ENCODE peak calls at places on chromosomes 13 and 19, in nine cellular contexts. I is brain microvascular endothelial cell; K is AG08396; D is Daoy; J is hippocampal formation; F is stimulated activated CD8-positive, alpha-beta memory T cell treated with anti-CD3 and anti-CD28 coated beads, Interleukin-4, amount 100 ng/mL, for 24 hours; Y is activated gamma-delta T cell treated with anti-CD3 and anti-CD28 coated beads, Interleukin-2, amount 50 U/mL, for 16 hours; W is foreskin keratinocyte; V is activated effector memory CD4-positive, alpha-beta T cell treated with Interleukin-2 at 50 U/mL for 16 hours. L is an unnamed sample.

GRCh38 chr13:74288361-74288911 is 154.2 kb upstream of the KLF12 start:
- DNase-seq in I (no peak), K (peak; percentile 4), D (no peak), J (peak; percentile 42), F (no peak), Y (peak; percentile 1), W (no peak), V (peak; percentile 6), L (no peak)

GRCh38 chr13:110593430-110594130 is 21.8 kb upstream of the NAXD start:
- DNase-seq in I (peak; percentile 27), K (peak; percentile 66), D (peak; percentile 25), J (no peak), F (no peak), Y (no peak), W (no peak), V (no peak), L (peak; percentile 65)

GRCh38 chr13:77351326-77351725 is 24.4 kb upstream of the MYCBP2 start:
- DNase-seq in I (no peak), K (no peak), D (no peak), J (peak; percentile 25), F (no peak), Y (no peak), W (no peak), V (no peak), L (no peak)

GRCh38 chr19:34676697-34677385 is at the start of gene SCGB2B2:
- DNase-seq in I (no peak), K (no peak), D (no peak), J (peak; percentile 94), F (no peak), Y (peak; percentile 62), W (peak; percentile 83), V (no peak), L (peak; percentile 82)

GRCh38 chr13:40061466-40062450 is 406.3 kb downstream of the COG6 start:
- DNase-seq in I (no peak), K (no peak), D (peak; percentile 31), J (no peak), F (no peak), Y (no peak), W (peak; percentile 68), V (no peak), L (peak; percentile 21)

GRCh38 chr19:17294051-17294891 is 9.0 kb downstream of the ABHD8 start:
- DNase-seq in I (no peak), K (peak; percentile 69), D (peak; percentile 44), J (no peak), F (peak; percentile 38), Y (no peak), W (no peak), V (peak; percentile 21), L (peak; percentile 62)

GRCh38 chr13:77898097-77898496 is 20.5 kb downstream of the EDNRB start:
- DNase-seq in I (no peak), K (no peak), D (no peak), J (no peak), F (no peak), Y (no peak), W (no peak), V (no peak), L (no peak)

GRCh38 chr19:14073925-14074838 is 1.6 kb downstream of the MISP3 start:
- DNase-seq in I (no peak), K (peak; percentile 53), D (peak; percentile 26), J (peak; percentile 59), F (no peak), Y (no peak), W (peak; percentile 38), V (no peak), L (no peak)

GRCh38 chr13:43237616-43238015 is 214.2 kb downstream of the DNAJC15 start:
- DNase-seq in I (no peak), K (no peak), D (no peak), J (no peak), F (no peak), Y (no peak), W (no peak), V (no peak), L (no peak)

GRCh38 chr13:85148009-85148408 is 651.2 kb downstream of the SLITRK6 start:
- DNase-seq in I (no peak), K (no peak), D (peak; percentile 2), J (no peak), F (no peak), Y (no peak), W (peak; percentile 12), V (no peak), L (no peak)

GRCh38 chr13:20394506-20394905 is 131.2 kb downstream of the CRYL1 start:
- DNase-seq in I (no peak), K (no peak), D (no peak), J (no peak), F (no peak), Y (no peak), W (no peak), V (no peak), L (peak; percentile 49)

GRCh38 chr19:13693933-13694332 is 70.4 kb upstream of the MRI1 start:
- DNase-seq in I (no peak), K (no peak), D (no peak), J (no peak), F (no peak), Y (no peak), W (no peak), V (no peak), L (no peak)

GRCh38 chr19:14450168-14450874 is 17.2 kb downstream of the PKN1 start:
- DNase-seq in I (peak; percentile 28), K (peak; percentile 78), D (peak; percentile 68), J (no peak), F (peak; percentile 67), Y (no peak), W (no peak), V (peak; percentile 23), L (peak; percentile 65)

GRCh38 chr13:73416093-73416492 is 357.3 kb downstream of the KLF5 start:
- DNase-seq in I (no peak), K (no peak), D (no peak), J (no peak), F (no peak), Y (no peak), W (no peak), V (no peak), L (peak; percentile 10)

L was measured in AG20443.